ENCODE peak calls at places on chromosomes 12 and 14, in eight cellular contexts. C, P, K, H, J, X, Z and N are unnamed samples.

GRCh38 chr14:87332001-87332400 is 661.0 kb downstream of the GALC start:
- DNase-seq in C (no peak), P (no peak), K (no peak), H (no peak), J (no peak), X (peak), Z (no peak), N (no peak)

GRCh38 chr14:101845896-101846295 is 84.4 kb downstream of the PPP2R5C start:
- DNase-seq in C (no peak), P (no peak), K (no peak), H (no peak), J (no peak), X (no peak), Z (no peak), N (no peak)

GRCh38 chr14:94929354-94929753 is 159.4 kb upstream of the GSC start:
- DNase-seq in C (no peak), P (no peak), K (no peak), H (no peak), J (no peak), X (no peak), Z (no peak), N (no peak)

GRCh38 chr14:63578300-63578699 is 35.1 kb upstream of the PPP2R5E start:
- DNase-seq in C (no peak), P (no peak), K (no peak), H (no peak), J (no peak), X (no peak), Z (no peak), N (no peak)

GRCh38 chr14:67269338-67270060 is 28.3 kb downstream of the PALS1 start:
- DNase-seq in C (peak), P (no peak), K (no peak), H (no peak), J (no peak), X (no peak), Z (no peak), N (no peak)

GRCh38 chr12:1391722-1392121 is 202.7 kb downstream of the FBXL14 start:
- DNase-seq in C (no peak), P (no peak), K (no peak), H (no peak), J (no peak), X (peak), Z (no peak), N (no peak)

GRCh38 chr12:50572760-50573159 is 68.0 kb downstream of the DIP2B start:
- DNase-seq in C (no peak), P (peak), K (no peak), H (no peak), J (no peak), X (peak), Z (no peak), N (no peak)

GRCh38 chr12:5242440-5242839 is 189.5 kb upstream of the NTF3 start:
- DNase-seq in C (no peak), P (no peak), K (no peak), H (no peak), J (no peak), X (no peak), Z (no peak), N (no peak)

GRCh38 chr12:32522322-32523221 is 123.2 kb downstream of the FGD4 start:
- DNase-seq in C (no peak), P (no peak), K (no peak), H (no peak), J (no peak), X (no peak), Z (no peak), N (peak)

GRCh38 chr14:54975856-54976255 is 51.0 kb downstream of the WDHD1 start:
- DNase-seq in C (no peak), P (no peak), K (no peak), H (no peak), J (no peak), X (no peak), Z (no peak), N (no peak)

GRCh38 chr12:130711751-130712150 is 4.3 kb downstream of the RIMBP2 start:
- DNase-seq in C (no peak), P (no peak), K (no peak), H (no peak), J (no peak), X (no peak), Z (peak), N (no peak)

GRCh38 chr12:57905812-57906475 is 35.4 kb upstream of the ATP23 start:
- DNase-seq in C (no peak), P (no peak), K (no peak), H (no peak), J (no peak), X (no peak), Z (no peak), N (no peak)

GRCh38 chr14:55136868-55137785 is 8.1 kb downstream of the LGALS3 start:
- DNase-seq in C (peak), P (no peak), K (no peak), H (peak), J (no peak), X (peak), Z (peak), N (no peak)

GRCh38 chr14:54814076-54814475 is 88.5 kb downstream of the GCH1 start:
- DNase-seq in C (no peak), P (no peak), K (no peak), H (no peak), J (no peak), X (no peak), Z (no peak), N (no peak)

GRCh38 chr12:119328111-119328510 is 6.4 kb upstream of the CCDC60 start:
- DNase-seq in C (no peak), P (no peak), K (no peak), H (no peak), J (no peak), X (no peak), Z (no peak), N (no peak)

GRCh38 chr12:12467701-12468218 is 94.9 kb downstream of the DUSP16 start:
- DNase-seq in C (no peak), P (no peak), K (no peak), H (no peak), J (peak), X (no peak), Z (no peak), N (no peak)

GRCh38 chr12:89370850-89371249 is 18.5 kb upstream of the DUSP6 start:
- DNase-seq in C (peak), P (peak), K (no peak), H (no peak), J (no peak), X (peak), Z (no peak), N (no peak)

GRCh38 chr12:1357171-1357570 is 237.2 kb downstream of the FBXL14 start:
- DNase-seq in C (no peak), P (no peak), K (no peak), H (no peak), J (no peak), X (no peak), Z (no peak), N (no peak)

GRCh38 chr14:34124585-34124984 is 173.7 kb upstream of the EGLN3 start:
- DNase-seq in C (no peak), P (no peak), K (no peak), H (no peak), J (no peak), X (no peak), Z (no peak), N (no peak)

GRCh38 chr14:34053666-34054065 is 102.8 kb upstream of the EGLN3 start:
- DNase-seq in C (peak), P (no peak), K (no peak), H (peak), J (peak), X (no peak), Z (no peak), N (no peak)

GRCh38 chr12:66502911-66503310 is 176.0 kb downstream of the GRIP1 start:
- DNase-seq in C (no peak), P (no peak), K (no peak), H (no peak), J (no peak), X (no peak), Z (no peak), N (no peak)

GRCh38 chr14:23299558-23299957 is 3.1 kb downstream of the PPP1R3E start:
- DNase-seq in C (peak), P (no peak), K (no peak), H (no peak), J (no peak), X (peak), Z (no peak), N (no peak)

GRCh38 chr14:34227834-34228662 is 234.0 kb downstream of the SPTSSA start:
- DNase-seq in C (peak), P (peak), K (no peak), H (peak), J (peak), X (peak), Z (peak), N (peak)

GRCh38 chr12:130994821-130995375 is 41.2 kb downstream of the ADGRD1 start:
- DNase-seq in C (no peak), P (no peak), K (no peak), H (no peak), J (no peak), X (no peak), Z (no peak), N (no peak)

GRCh38 chr12:65248656-65249633 is 29.5 kb upstream of the MSRB3 start:
- DNase-seq in C (peak), P (no peak), K (no peak), H (no peak), J (no peak), X (no peak), Z (no peak), N (no peak)

GRCh38 chr12:109192358-109192757 is 76.0 kb downstream of the ACACB start:
- DNase-seq in C (no peak), P (no peak), K (no peak), H (no peak), J (no peak), X (peak), Z (no peak), N (no peak)

GRCh38 chr12:113758165-113758924 is 207.8 kb downstream of the RBM19 start:
- DNase-seq in C (no peak), P (no peak), K (no peak), H (no peak), J (no peak), X (no peak), Z (no peak), N (no peak)

GRCh38 chr14:39175445-39176262 is 600 bp downstream of the PNN start:
- DNase-seq in C (no peak), P (no peak), K (no peak), H (no peak), J (peak), X (peak), Z (no peak), N (peak)

GRCh38 chr14:101982621-101983020 is 18.2 kb downstream of the DYNC1H1 start:
- DNase-seq in C (no peak), P (no peak), K (no peak), H (no peak), J (no peak), X (no peak), Z (no peak), N (no peak)

GRCh38 chr14:26017270-26017669 is 580.6 kb downstream of the NOVA1 start:
- DNase-seq in C (no peak), P (no peak), K (no peak), H (no peak), J (no peak), X (no peak), Z (no peak), N (no peak)

GRCh38 chr14:100239200-100239839 is 376 bp downstream of the YY1 start:
- DNase-seq in C (peak), P (no peak), K (peak), H (peak), J (peak), X (no peak), Z (no peak), N (no peak)

GRCh38 chr12:13007496-13008233 is 7.6 kb upstream of the HEBP1 start:
- DNase-seq in C (no peak), P (no peak), K (no peak), H (no peak), J (no peak), X (no peak), Z (no peak), N (no peak)

GRCh38 chr14:99137001-99137700 is 134.8 kb downstream of the BCL11B start:
- DNase-seq in C (no peak), P (no peak), K (no peak), H (no peak), J (no peak), X (no peak), Z (peak), N (no peak)

GRCh38 chr14:99134333-99135046 is 137.5 kb downstream of the BCL11B start:
- DNase-seq in C (no peak), P (no peak), K (no peak), H (no peak), J (no peak), X (no peak), Z (peak), N (no peak)

GRCh38 chr14:99137913-99138571 is 134.0 kb downstream of the BCL11B start:
- DNase-seq in C (no peak), P (no peak), K (no peak), H (no peak), J (no peak), X (no peak), Z (peak), N (no peak)

GRCh38 chr14:99136401-99136800 is 135.6 kb downstream of the BCL11B start:
- DNase-seq in C (no peak), P (no peak), K (no peak), H (no peak), J (no peak), X (no peak), Z (peak), N (no peak)

DNA sequence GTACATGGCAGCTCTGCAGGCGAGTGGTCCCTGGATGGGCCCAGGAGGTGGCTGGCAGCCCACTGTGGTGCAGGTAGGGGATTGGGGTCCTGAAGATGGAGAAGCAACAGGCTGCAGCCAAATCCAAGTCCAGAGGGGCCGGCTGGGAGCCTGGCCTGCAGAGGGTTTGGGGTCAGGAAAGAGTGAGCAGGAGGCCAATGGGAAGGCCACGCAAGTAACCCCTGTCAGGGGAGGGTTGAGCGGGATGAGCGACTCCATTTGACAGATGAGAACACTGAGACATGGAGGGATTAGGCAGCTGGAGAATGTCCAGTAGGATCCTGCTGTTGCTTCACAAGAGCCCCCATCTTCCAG is 136.0 kb downstream of the BCL11B start:
- DNase-seq in C (no peak), P (no peak), K (no peak), H (no peak), J (no peak), X (no peak), Z (peak), N (no peak)
- TF ChIP-seq CTCF in C (no peak), P (no peak), K (no peak), H (no peak), J (no peak), X (no peak), Z (no peak), N (no peak)

GRCh38 chr12:71478277-71478676 is 38.7 kb downstream of the LGR5 start:
- DNase-seq in C (no peak), P (no peak), K (no peak), H (no peak), J (no peak), X (no peak), Z (no peak), N (no peak)
- TF ChIP-seq CTCF in C (no peak), P (no peak), K (no peak), H (no peak), J (no peak), X (no peak), Z (no peak), N (no peak)

DNA sequence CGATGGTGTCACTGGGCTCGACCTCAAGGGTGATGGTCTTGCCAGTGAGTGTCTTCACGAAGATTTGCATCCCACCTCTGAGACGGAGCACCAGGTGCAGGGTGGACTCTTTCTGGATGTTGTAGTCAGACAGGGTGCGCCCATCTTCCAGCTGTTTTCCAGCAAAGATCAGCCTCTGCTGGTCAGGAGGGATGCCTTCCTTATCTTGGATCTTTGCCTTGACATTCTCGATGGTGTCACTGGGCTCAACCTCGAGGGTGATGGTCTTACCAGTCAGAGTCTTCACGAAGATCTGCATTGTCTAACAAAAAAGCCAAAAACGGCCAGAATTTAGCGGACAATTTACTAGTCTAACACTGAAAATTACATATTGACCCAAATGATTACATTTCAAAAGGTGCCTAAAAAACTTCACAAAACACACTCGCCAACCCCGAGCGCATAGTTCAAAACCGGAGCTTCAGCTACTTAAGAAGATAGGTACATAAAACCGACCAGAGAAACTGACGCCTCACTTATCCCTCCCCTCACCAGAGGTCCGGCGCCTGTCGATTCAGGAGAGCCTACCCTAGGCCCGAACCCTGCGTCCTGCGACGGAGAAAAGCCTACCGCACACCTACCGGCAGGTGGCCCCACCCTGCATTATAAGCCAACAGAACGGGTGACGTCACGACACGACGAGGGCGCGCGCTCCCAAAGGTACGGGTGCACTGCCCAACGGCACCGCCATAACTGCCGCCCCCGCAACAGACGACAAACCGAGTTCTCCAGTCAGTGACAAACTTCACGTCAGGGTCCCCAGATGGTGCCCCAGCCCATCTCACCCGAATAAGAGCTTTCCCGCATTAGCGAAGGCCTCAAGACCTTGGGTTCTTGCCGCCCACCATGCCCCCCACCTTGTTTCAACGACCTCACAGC is 717 bp downstream of the UBC start:
- DNase-seq in C (peak), P (peak), K (peak), H (peak), J (peak), X (peak), Z (peak), N (peak)
- TF ChIP-seq CTCF in C (peak), P (peak), K (no peak), H (peak), J (peak), X (peak), Z (peak), N (peak)

GRCh38 chr12:7369274-7369729 is 65.4 kb downstream of the ACSM4 start:
- DNase-seq in C (no peak), P (no peak), K (no peak), H (no peak), J (no peak), X (peak), Z (no peak), N (no peak)
- TF ChIP-seq CTCF in C (no peak), P (no peak), K (no peak), H (no peak), J (no peak), X (no peak), Z (no peak), N (no peak)

GRCh38 chr14:69107407-69108003 is 45.4 kb downstream of the DCAF5 start:
- DNase-seq in C (peak), P (peak), K (no peak), H (peak), J (no peak), X (peak), Z (peak), N (peak)
- TF ChIP-seq CTCF in C (peak), P (peak), K (no peak), H (peak), J (peak), X (peak), Z (peak), N (peak)

GRCh38 chr12:76348079-76348901 is at the start of gene BBS10:
- DNase-seq in C (peak), P (peak), K (peak), H (peak), J (peak), X (peak), Z (peak), N (peak)
- TF ChIP-seq CTCF in C (peak), P (peak), K (no peak), H (peak), J (peak), X (peak), Z (peak), N (peak)